ENCODE peak calls at places on chromosomes 7 and 10, in six cellular contexts. V, C, F, S, D and M are unnamed samples.

GRCh38 chr10:5563991-5564536 is 39.3 kb downstream of the CALML3 start:
- DNase-seq in S (peak; percentile 72), V (peak; percentile 61), C (no peak), D (no peak), F (no peak), M (no peak)

GRCh38 chr10:93701903-93702277 is 502 bp downstream of the FRA10AC1 start:
- DNase-seq in V (peak; percentile 55), C (no peak), D (no peak), S (peak; percentile 78), F (no peak), M (no peak)

GRCh38 chr7:128453836-128454804 is 1.6 kb upstream of the HILPDA start:
- DNase-seq in C (peak; percentile 92), D (no peak), V (peak; percentile 82), S (peak; percentile 90), F (peak; percentile 93), M (peak; percentile 65)

GRCh38 chr7:95105627-95106026 is 198.2 kb downstream of the PPP1R9A start:
- DNase-seq in S (no peak), D (no peak), C (no peak), F (no peak), V (no peak), M (no peak)

GRCh38 chr10:77865585-77866324 is 60.8 kb downstream of the DLG5 start:
- DNase-seq in C (peak; percentile 51), F (no peak), S (no peak), D (no peak), V (no peak), M (no peak)

GRCh38 chr7:41237956-41238355 is 464.9 kb downstream of the INHBA start:
- DNase-seq in S (no peak), V (no peak), C (no peak), D (no peak), F (no peak), M (no peak)

GRCh38 chr7:30927040-30927439 is 15.4 kb downstream of the AQP1 start:
- DNase-seq in V (no peak), F (peak; percentile 49), C (no peak), D (no peak), S (no peak), M (no peak)

GRCh38 chr7:82284936-82285519 is 158.5 kb downstream of the CACNA2D1 start:
- DNase-seq in C (peak; percentile 60), S (no peak), V (no peak), D (peak; percentile 7), F (no peak), M (no peak)

GRCh38 chr10:95445837-95446347 is 115.3 kb downstream of the SORBS1 start:
- DNase-seq in D (peak; percentile 53), F (peak; percentile 85), S (peak; percentile 75), V (peak; percentile 69), C (peak; percentile 80), M (peak; percentile 40)

GRCh38 chr7:85160223-85160622 is 26.6 kb downstream of the SEMA3D start:
- DNase-seq in C (no peak), F (no peak), S (peak; percentile 36), D (no peak), V (peak; percentile 68), M (no peak)

GRCh38 chr10:102434251-102434913 is 2.0 kb upstream of the CUEDC2 start:
- DNase-seq in D (no peak), V (peak; percentile 64), S (peak; percentile 75), C (no peak), F (no peak), M (no peak)

GRCh38 chr10:19421664-19422063 is 373.1 kb downstream of the MALRD1 start:
- DNase-seq in F (no peak), S (no peak), D (no peak), C (no peak), V (no peak), M (no peak)

GRCh38 chr7:7428806-7429205 is 106.9 kb downstream of the COL28A1 start:
- DNase-seq in F (no peak), V (peak; percentile 81), C (no peak), S (no peak), D (no peak), M (no peak)

GRCh38 chr10:61901829-61902447 is 439 bp downstream of the ARID5B start:
- DNase-seq in V (no peak), D (no peak), S (peak; percentile 65), F (peak; percentile 64), C (no peak), M (peak; percentile 39)

GRCh38 chr7:30315589-30315988 is 31.2 kb downstream of the ZNRF2 start:
- DNase-seq in F (no peak), D (no peak), S (no peak), V (no peak), C (no peak), M (no peak)

GRCh38 chr7:100546129-100546867 is 7.3 kb downstream of the AGFG2 start:
- DNase-seq in S (peak; percentile 36), F (no peak), D (no peak), V (no peak), C (no peak), M (no peak)

GRCh38 chr7:66443946-66444345 is 184.7 kb upstream of the KCTD7 start:
- DNase-seq in C (no peak), S (no peak), D (no peak), F (no peak), V (no peak), M (no peak)

GRCh38 chr7:28408105-28408973 is 4.0 kb upstream of the CREB5 start:
- DNase-seq in D (no peak), V (peak; percentile 81), F (peak; percentile 58), C (peak; percentile 62), S (peak; percentile 87), M (peak; percentile 32)

GRCh38 chr7:20329389-20330175 is 1.1 kb upstream of the ITGB8 start:
- DNase-seq in C (peak; percentile 80), F (peak; percentile 87), S (peak; percentile 81), D (no peak), V (peak; percentile 71), M (peak; percentile 67)

GRCh38 chr7:26278769-26279168 is 12.9 kb upstream of the SNX10 start:
- DNase-seq in V (no peak), F (peak; percentile 55), C (no peak), S (peak; percentile 10), D (no peak), M (no peak)

GRCh38 chr7:55246181-55246580 is 119.0 kb upstream of the LANCL2 start:
- DNase-seq in V (peak; percentile 81), D (no peak), C (no peak), S (no peak), F (peak; percentile 75), M (no peak)

GRCh38 chr7:151868805-151869188 is 8.1 kb downstream of the PRKAG2 start:
- DNase-seq in S (no peak), C (no peak), F (no peak), V (no peak), D (no peak), M (no peak)

DNA sequence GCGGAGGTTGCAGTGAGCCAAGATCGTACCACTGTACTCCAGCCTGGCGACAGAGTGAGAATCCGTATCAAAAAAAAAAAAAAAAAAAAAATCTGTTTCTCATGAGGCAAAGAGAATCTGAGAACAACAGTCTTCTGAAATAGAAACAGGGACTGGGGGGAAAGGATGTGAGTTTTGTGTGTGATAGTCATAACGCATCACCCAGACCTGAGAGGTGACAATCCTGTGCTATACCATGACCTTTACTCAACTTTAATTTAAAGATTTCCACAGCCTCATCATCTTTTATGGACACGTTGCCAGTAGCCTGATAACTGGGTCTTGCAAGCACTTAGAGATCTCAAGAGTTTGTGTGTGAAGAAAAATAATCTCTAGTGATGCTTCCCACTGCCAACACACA is 2.3 kb downstream of the ATXN7L1 start:
- DNase-seq in S (no peak), V (no peak), C (no peak), D (no peak), F (no peak), M (no peak)
- H4K91ac ChIP-seq in S (no peak overlapping the region), V (no peak overlapping the region), C (no peak overlapping the region), D (no peak overlapping the region), F (no peak overlapping the region), M (no peak overlapping the region)

GRCh38 chr7:141057788-141058187 is 16.1 kb upstream of the TMEM178B start:
- DNase-seq in V (no peak), D (no peak), S (no peak), F (no peak), C (no peak), M (no peak)

GRCh38 chr7:141053626-141054025 is 20.2 kb upstream of the TMEM178B start:
- DNase-seq in V (no peak), F (no peak), C (no peak), D (no peak), S (no peak), M (no peak)

GRCh38 chr7:141055146-141055545 is 18.7 kb upstream of the TMEM178B start:
- DNase-seq in F (peak; percentile 79), S (no peak), C (no peak), V (no peak), D (no peak), M (no peak)
- H4K91ac ChIP-seq in F (no peak overlapping the region), S (no peak overlapping the region), C (no peak overlapping the region), V (no peak overlapping the region), D (no peak overlapping the region), M (no peak overlapping the region)

GRCh38 chr10:44376504-44377099 is 8.3 kb downstream of the CXCL12 start:
- DNase-seq in V (no peak), F (no peak), D (no peak), S (no peak), C (no peak), M (no peak)
- H4K91ac ChIP-seq in V (no peak overlapping the region), F (no peak overlapping the region), D (no peak overlapping the region), S (no peak overlapping the region), C (no peak overlapping the region), M (no peak overlapping the region)

DNA sequence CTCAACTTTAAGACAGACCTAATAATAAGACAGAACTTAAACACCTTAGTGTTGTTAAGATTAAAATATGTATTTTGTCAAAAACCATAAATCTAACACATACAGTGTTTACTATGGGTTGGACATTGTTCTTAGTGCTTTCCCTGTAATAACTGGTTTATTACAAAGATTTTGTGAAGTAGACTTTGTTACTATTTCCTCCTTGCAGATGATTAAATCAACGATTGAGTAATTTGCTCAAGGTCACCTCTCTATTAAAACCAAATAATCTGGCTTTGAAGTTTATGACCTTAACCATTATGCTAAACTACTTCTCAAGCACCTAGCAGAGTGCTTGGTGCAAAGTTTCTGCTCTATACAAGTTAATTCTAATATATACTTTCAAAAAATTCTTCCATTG is 102.7 kb upstream of the FAM3C start:
- DNase-seq in D (no peak), S (no peak), F (no peak), V (no peak), C (no peak), M (no peak)
- H4K91ac ChIP-seq in D (no peak overlapping the region), S (no peak overlapping the region), F (no peak overlapping the region), V (no peak overlapping the region), C (no peak overlapping the region), M (no peak overlapping the region)